ENCODE peak calls at places on chromosomes 12 and 14, in six cellular contexts. I, X, U, J, T and W are unnamed samples. For H3K27me3 and H3K4me1, the result is how much of the 10 kb centered on the place peaks cover.

GRCh38 chr12:6376965-6377666 is 1.8 kb upstream of the SCNN1A start:
- DNase-seq in I (no peak), X (no peak), U (no peak), J (no peak), T (no peak), W (no peak)

GRCh38 chr14:60775296-60775695 is 40.7 kb downstream of the MNAT1 start:
- DNase-seq in I (no peak), X (no peak), U (peak), J (no peak), T (no peak), W (no peak)

GRCh38 chr12:51753980-51754675 is 94.4 kb downstream of the FIGNL2 start:
- DNase-seq in I (no peak), X (no peak), U (no peak), J (no peak), T (no peak), W (no peak)

GRCh38 chr14:88322505-88323085 is 474 bp downstream of the KCNK10 start:
- DNase-seq in I (no peak), X (no peak), U (no peak), J (no peak), T (no peak), W (no peak)

GRCh38 chr14:59464651-59465569 is at the start of gene GPR135:
- DNase-seq in I (peak), X (no peak), U (peak), J (peak), T (peak), W (peak)

GRCh38 chr12:13962699-13963098 is 18.7 kb downstream of the GRIN2B start:
- DNase-seq in I (no peak), X (no peak), U (no peak), J (no peak), T (no peak), W (no peak)

GRCh38 chr12:104793280-104793679 is 164.8 kb downstream of the SLC41A2 start:
- DNase-seq in I (no peak), X (no peak), U (peak), J (peak), T (no peak), W (no peak)

GRCh38 chr12:25933001-25933400 is 25.5 kb upstream of the RASSF8 start:
- DNase-seq in I (no peak), X (no peak), U (no peak), J (no peak), T (no peak), W (no peak)

GRCh38 chr12:62862259-62862881 is 72.6 kb downstream of the PPM1H start:
- DNase-seq in I (no peak), X (peak), U (peak), J (no peak), T (no peak), W (no peak)

GRCh38 chr12:26378721-26379120 is 183.3 kb downstream of the SSPN start:
- DNase-seq in I (no peak), X (no peak), U (peak), J (peak), T (no peak), W (peak)

GRCh38 chr14:93056166-93056839 is 59.4 kb downstream of the ITPK1 start:
- DNase-seq in I (no peak), X (no peak), U (no peak), J (no peak), T (no peak), W (no peak)

DNA sequence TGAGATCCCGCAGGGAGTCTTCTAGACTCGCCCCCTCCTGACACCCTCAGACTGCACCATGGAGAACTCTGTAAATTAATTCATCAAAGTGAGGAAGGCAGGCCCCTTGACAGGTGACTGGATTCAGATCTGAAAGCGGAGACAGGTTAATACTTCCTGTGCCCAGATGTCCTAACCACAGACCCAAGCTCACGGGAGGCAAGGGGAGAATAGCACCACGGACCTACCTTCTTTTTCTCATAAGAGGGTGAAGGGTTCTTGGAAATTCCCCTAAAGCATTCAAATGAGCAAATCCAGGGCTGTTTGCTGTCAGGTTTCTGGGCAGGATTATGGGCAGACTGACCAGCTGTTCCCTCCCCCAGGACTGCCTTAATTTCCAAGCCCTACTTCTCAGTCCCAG is 170.0 kb downstream of the ZFP36L1 start:
- DNase-seq in I (no peak), X (no peak), U (no peak), J (no peak), T (no peak), W (peak)
- H3K27me3 ChIP-seq in I (under half), X (under half), U (under half), J (under half), T (under half), W (under half)

DNA sequence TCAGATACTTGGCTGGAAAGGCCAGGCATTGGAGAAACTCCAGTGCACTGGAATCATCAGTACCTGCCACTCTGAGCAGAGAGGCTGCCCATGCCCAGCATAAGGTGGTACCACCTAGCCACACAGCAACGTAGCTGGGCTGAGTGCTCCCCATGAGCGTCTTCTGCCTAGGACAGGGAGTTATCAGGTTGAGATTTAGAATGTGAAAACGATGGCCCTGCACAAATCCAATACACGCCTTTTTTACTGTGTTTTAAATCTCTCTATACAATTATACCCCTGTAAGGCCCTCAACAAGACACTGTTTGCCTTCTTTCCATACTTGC is 66.7 kb upstream of the PTGR2 start:
- DNase-seq in I (no peak), X (no peak), U (no peak), J (no peak), T (no peak), W (no peak)
- H3K4me1 ChIP-seq in I (under half), X (half or more), U (under half), J (half or more), T (half or more), W (under half)

GRCh38 chr12:114684870-114685273 is 897 bp upstream of the TBX3 start:
- DNase-seq in I (no peak), X (no peak), U (no peak), J (no peak), T (no peak), W (no peak)
- H3K27me3 ChIP-seq in I (under half), X (under half), U (under half), J (under half), T (half or more), W (under half)

DNA sequence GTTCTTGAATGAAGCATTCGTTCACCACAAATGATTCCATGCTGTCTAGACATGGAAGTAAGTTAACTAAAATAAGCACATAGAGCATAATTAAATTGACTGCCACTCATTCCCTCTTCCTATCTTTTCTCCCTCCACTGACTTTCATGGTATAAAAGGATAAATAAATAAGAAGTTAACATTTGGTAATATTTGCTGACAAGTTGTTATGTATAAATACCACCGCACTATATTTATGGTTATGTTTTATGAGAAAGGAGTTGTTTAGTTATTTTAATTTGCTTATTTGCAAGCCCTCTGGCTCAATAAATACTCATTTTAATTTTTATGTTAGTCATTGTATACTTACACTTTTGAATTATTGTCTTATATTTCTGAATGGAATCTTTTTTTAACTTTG is 113.5 kb downstream of the MIPOL1 start:
- DNase-seq in I (no peak), X (no peak), U (no peak), J (no peak), T (no peak), W (no peak)
- H3K4me1 ChIP-seq in I (under half), X (under half), U (under half), J (under half), T (under half), W (under half)

DNA sequence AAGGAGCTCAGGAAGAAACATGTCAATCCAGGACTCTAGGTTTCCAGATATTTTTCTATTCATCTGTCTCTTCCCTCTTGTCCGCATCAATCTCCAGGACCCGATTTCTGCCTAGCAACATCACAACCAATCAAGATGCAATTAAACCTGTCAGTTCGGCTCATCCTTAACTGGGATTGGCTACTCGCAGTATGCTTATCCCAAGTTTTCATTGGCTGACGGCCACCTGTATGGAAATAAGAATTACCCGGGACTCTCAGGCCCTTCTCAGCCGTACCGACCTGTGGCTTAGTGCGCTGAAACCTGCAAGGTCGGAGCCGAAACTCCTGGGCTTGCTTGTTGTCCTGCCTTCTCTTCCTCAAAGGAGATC is 20.4 kb upstream of the ATP5MC2 start:
- DNase-seq in I (no peak), X (no peak), U (peak), J (peak), T (peak), W (peak)
- H3K27me3 ChIP-seq in I (half or more), X (under half), U (half or more), J (under half), T (half or more), W (half or more)

GRCh38 chr12:94225924-94226630 is 77.7 kb downstream of the PLXNC1 start:
- DNase-seq in I (no peak), X (no peak), U (no peak), J (no peak), T (no peak), W (no peak)
- H3K4me1 ChIP-seq in I (under half), X (under half), U (under half), J (under half), T (under half), W (under half)

GRCh38 chr12:54000105-54000773 is at the start of gene HOXC9:
- DNase-seq in I (no peak), X (no peak), U (no peak), J (no peak), T (no peak), W (no peak)

GRCh38 chr12:53998900-53999236 is 1.1 kb upstream of the HOXC9 start:
- DNase-seq in I (no peak), X (no peak), U (no peak), J (no peak), T (no peak), W (no peak)

GRCh38 chr12:54000774-54001114 is 783 bp downstream of the HOXC9 start:
- DNase-seq in I (no peak), X (no peak), U (no peak), J (no peak), T (no peak), W (no peak)

GRCh38 chr12:53998174-53998899 is 1.6 kb upstream of the HOXC9 start:
- DNase-seq in I (no peak), X (no peak), U (no peak), J (no peak), T (no peak), W (no peak)

GRCh38 chr12:53999596-54000104 is 311 bp upstream of the HOXC9 start:
- DNase-seq in I (no peak), X (no peak), U (no peak), J (peak), T (no peak), W (no peak)
- H3K27me3 ChIP-seq in I (half or more), X (under half), U (half or more), J (under half), T (half or more), W (half or more)